ENCODE peak calls at places on chromosome 5, in seven cellular contexts. Y is activated CD4-positive, alpha-beta T cell treated with anti-CD3 and anti-CD28 coated beads, Interleukin-2, amount 50 U/mL, for 1 hour; E is activated CD4-positive, alpha-beta memory T cell treated with anti-CD3 and anti-CD28 coated beads, Interleukin-2, amount 10 ng/mL, durations not matched to agents 7 days and 5 days; J is astrocyte; B is Caco-2; D is stimulated activated effector memory CD8-positive, alpha-beta T cell treated with anti-CD3 and anti-CD28 coated beads, Interleukin-12 subunit alpha, Interleukin-12 subunit beta, amount 100 ng/mL, for 72 hours; X is NCI-H1092. A is an unnamed sample.

GRCh38 chr5:135248801-135249231 is 150.2 kb downstream of the MACROH2A1 start:
- DNase-seq in D (no peak), E (peak; percentile 15), J (no peak), B (no peak), Y (no peak), X (no peak), A (no peak)

GRCh38 chr5:17219006-17219422 is 1.6 kb downstream of the BASP1 start:
- DNase-seq in Y (no peak), D (no peak), E (no peak), J (no peak), X (no peak), B (no peak), A (no peak)

GRCh38 chr5:87394407-87394806 is 18.3 kb downstream of the CCNH start:
- DNase-seq in D (no peak), J (peak; percentile 68), Y (no peak), E (no peak), X (no peak), B (no peak), A (no peak)

GRCh38 chr5:74413403-74414060 is 227.0 kb downstream of the ENC1 start:
- DNase-seq in J (no peak), X (no peak), E (no peak), Y (no peak), B (no peak), D (no peak), A (no peak)

GRCh38 chr5:61884242-61884855 is 421.7 kb upstream of the KIF2A start:
- DNase-seq in X (no peak), D (no peak), B (no peak), Y (no peak), J (peak; percentile 16), E (no peak), A (no peak)

GRCh38 chr5:35745666-35746065 is 111.0 kb upstream of the IL7R start:
- DNase-seq in D (no peak), X (no peak), B (no peak), Y (no peak), J (no peak), E (no peak), A (no peak)

GRCh38 chr5:30894811-30895210 is 298.7 kb upstream of the CDH6 start:
- DNase-seq in B (no peak), D (no peak), X (no peak), J (peak; percentile 70), Y (no peak), E (no peak), A (no peak)

GRCh38 chr5:180604271-180604670 is 13.0 kb upstream of the SCGB3A1 start:
- DNase-seq in Y (no peak), B (no peak), E (no peak), J (no peak), D (no peak), X (no peak), A (no peak)

GRCh38 chr5:9376363-9377117 is 169.3 kb downstream of the SEMA5A start:
- DNase-seq in B (no peak), Y (no peak), E (no peak), D (no peak), X (no peak), J (no peak), A (no peak)

GRCh38 chr5:41793156-41793770 is 77.0 kb downstream of the OXCT1 start:
- DNase-seq in D (no peak), B (no peak), X (peak; percentile 34), E (no peak), Y (no peak), J (peak; percentile 70), A (no peak)

GRCh38 chr5:90930062-90930461 is 371.5 kb downstream of the ADGRV1 start:
- DNase-seq in X (no peak), J (no peak), D (no peak), B (no peak), E (no peak), Y (no peak), A (no peak)

GRCh38 chr5:133245191-133246052 is 193.6 kb downstream of the HSPA4 start:
- DNase-seq in Y (no peak), D (no peak), B (no peak), X (no peak), J (peak; percentile 98), E (no peak), A (no peak)

GRCh38 chr5:127909821-127910220 is 173.7 kb upstream of the SLC12A2 start:
- DNase-seq in E (no peak), J (no peak), Y (no peak), B (no peak), D (no peak), X (peak; percentile 44), A (no peak)

GRCh38 chr5:103505581-103506305 is 56.8 kb downstream of the NUDT12 start:
- DNase-seq in B (no peak), J (peak; percentile 65), X (no peak), D (no peak), E (no peak), Y (no peak), A (no peak)

GRCh38 chr5:14244721-14245518 is 101.8 kb downstream of the TRIO start:
- DNase-seq in Y (no peak), X (no peak), D (no peak), E (no peak), J (peak; percentile 82), B (no peak), A (no peak)

GRCh38 chr5:107395632-107396350 is 274.9 kb downstream of the EFNA5 start:
- DNase-seq in B (no peak), D (no peak), Y (no peak), J (peak; percentile 61), E (no peak), X (no peak), A (no peak)

GRCh38 chr5:140383300-140383699 is 18.3 kb upstream of the ANKHD1 start:
- DNase-seq in J (no peak), D (no peak), Y (no peak), E (no peak), X (no peak), B (no peak), A (no peak)

GRCh38 chr5:15021286-15022046 is 149.9 kb upstream of the ANKH start:
- DNase-seq in D (no peak), J (peak; percentile 89), B (peak; percentile 32), E (no peak), Y (no peak), X (no peak), A (no peak)

GRCh38 chr5:15720515-15720914 is 220.5 kb downstream of the FBXL7 start:
- DNase-seq in E (no peak), J (no peak), Y (no peak), B (no peak), X (no peak), D (no peak), A (no peak)

GRCh38 chr5:160262665-160263064 is 33.4 kb downstream of the FABP6 start:
- DNase-seq in X (no peak), J (no peak), E (no peak), B (no peak), D (no peak), Y (no peak), A (no peak)

GRCh38 chr5:179250561-179251225 is 94.6 kb downstream of the ADAMTS2 start:
- DNase-seq in B (no peak), D (no peak), E (no peak), J (no peak), X (no peak), Y (no peak), A (no peak)

GRCh38 chr5:133763744-133764143 is 151.4 kb upstream of the FSTL4 start:
- DNase-seq in X (peak; percentile 23), E (no peak), B (no peak), D (no peak), J (no peak), Y (no peak), A (peak; percentile 61)

GRCh38 chr5:145738227-145738626 is 96.9 kb downstream of the PRELID2 start:
- DNase-seq in X (no peak), Y (no peak), J (no peak), B (no peak), D (no peak), E (no peak), A (no peak)

GRCh38 chr5:124755565-124755964 is 9.1 kb upstream of the ZNF608 start:
- DNase-seq in E (no peak), X (no peak), Y (no peak), B (peak; percentile 47), D (no peak), J (peak; percentile 27), A (no peak)

A was measured in vagina.